ENCODE peak calls at places on chromosomes 3 and 15, in nine cellular contexts. Y is HCT116, F is A549, C is GM12878, Z is HepG2, V is Panc1, D is GM23338, U is K562, W is SK-N-SH. T is an unnamed sample.

GRCh38 chr15:25725758-25726157 is 137.4 kb downstream of the ATP10A start:
- DNase-seq in Y (no peak), F (no peak), C (no peak), Z (no peak), V (no peak), D (no peak), U (no peak), W (no peak), T (no peak)

GRCh38 chr3:172687501-172687900 is 23.4 kb downstream of the NCEH1 start:
- DNase-seq in Y (no peak), F (no peak), C (no peak), Z (no peak), V (no peak), D (no peak), U (no peak), W (no peak), T (no peak)

GRCh38 chr3:167116120-167116922 is 263.8 kb downstream of the ZBBX start:
- DNase-seq in Y (no peak), F (no peak), C (no peak), Z (no peak), V (no peak), D (no peak), U (no peak), W (no peak), T (no peak)

GRCh38 chr15:56736308-56736707 is 3.0 kb upstream of the ZNF280D start:
- DNase-seq in Y (no peak), F (peak), C (no peak), Z (peak), V (no peak), D (no peak), U (peak), W (no peak), T (no peak)

GRCh38 chr3:11924518-11924917 is 77.8 kb upstream of the TAMM41 start:
- DNase-seq in Y (no peak), F (no peak), C (no peak), Z (no peak), V (no peak), D (peak), U (no peak), W (no peak), T (no peak)

GRCh38 chr15:75350601-75351331 is 3.9 kb downstream of the NEIL1 start:
- DNase-seq in Y (no peak), F (no peak), C (no peak), Z (no peak), V (no peak), D (no peak), U (no peak), W (no peak), T (no peak)

GRCh38 chr15:37903932-37904493 is 30.4 kb upstream of the TMCO5A start:
- DNase-seq in Y (no peak), F (no peak), C (no peak), Z (no peak), V (no peak), D (no peak), U (no peak), W (peak), T (no peak)

GRCh38 chr3:122366379-122366749 is 16.7 kb downstream of the MIX23 start:
- DNase-seq in Y (no peak), F (peak), C (no peak), Z (peak), V (peak), D (no peak), U (no peak), W (no peak), T (no peak)

GRCh38 chr15:69853572-69853971 is 244.1 kb downstream of the TLE3 start:
- DNase-seq in Y (peak), F (peak), C (no peak), Z (no peak), V (peak), D (no peak), U (no peak), W (no peak), T (no peak)

GRCh38 chr15:78872155-78872971 is at the start of gene MORF4L1:
- DNase-seq in Y (peak), F (peak), C (peak), Z (peak), V (peak), D (peak), U (peak), W (peak), T (peak)

GRCh38 chr3:107969994-107970896 is 120.6 kb downstream of the CD47 start:
- DNase-seq in Y (no peak), F (peak), C (no peak), Z (peak), V (no peak), D (no peak), U (no peak), W (peak), T (no peak)

GRCh38 chr3:8640223-8640622 is 4.4 kb downstream of the SSUH2 start:
- DNase-seq in Y (no peak), F (no peak), C (no peak), Z (no peak), V (no peak), D (no peak), U (no peak), W (no peak), T (no peak)

GRCh38 chr15:70636540-70637165 is 126.7 kb downstream of the UACA start:
- DNase-seq in Y (peak), F (peak), C (no peak), Z (peak), V (no peak), D (peak), U (no peak), W (peak), T (peak)

GRCh38 chr15:52485290-52485689 is 43.4 kb downstream of the MYO5A start:
- DNase-seq in Y (no peak), F (no peak), C (no peak), Z (no peak), V (no peak), D (no peak), U (no peak), W (no peak), T (no peak)

GRCh38 chr3:115789480-115789879 is 166.2 kb downstream of the GAP43 start:
- DNase-seq in Y (no peak), F (no peak), C (no peak), Z (no peak), V (no peak), D (no peak), U (no peak), W (no peak), T (no peak)

GRCh38 chr3:138944842-138945645 is 1.9 kb downstream of the FOXL2 start:
- DNase-seq in Y (no peak), F (no peak), C (no peak), Z (no peak), V (no peak), D (peak), U (peak), W (peak), T (no peak)

GRCh38 chr3:80018375-80018774 is 250.6 kb upstream of the ROBO1 start:
- DNase-seq in Y (no peak), F (no peak), C (no peak), Z (no peak), V (no peak), D (no peak), U (no peak), W (no peak), T (no peak)

GRCh38 chr3:15007681-15008141 is 57.4 kb downstream of the MRPS25 start:
- DNase-seq in Y (no peak), F (no peak), C (no peak), Z (no peak), V (no peak), D (no peak), U (no peak), W (no peak), T (no peak)

GRCh38 chr15:89195836-89196235 is 25.5 kb downstream of the RLBP1 start:
- DNase-seq in Y (no peak), F (no peak), C (no peak), Z (no peak), V (no peak), D (no peak), U (no peak), W (no peak), T (no peak)

GRCh38 chr3:30368978-30369377 is 237.4 kb upstream of the TGFBR2 start:
- DNase-seq in Y (no peak), F (no peak), C (no peak), Z (no peak), V (no peak), D (no peak), U (no peak), W (no peak), T (no peak)

GRCh38 chr15:48667701-48668100 is 22.2 kb upstream of the FBN1 start:
- DNase-seq in Y (no peak), F (no peak), C (no peak), Z (no peak), V (no peak), D (no peak), U (no peak), W (no peak), T (no peak)

GRCh38 chr15:88624156-88624970 is 3.2 kb downstream of the AEN start:
- DNase-seq in Y (no peak), F (no peak), C (no peak), Z (peak), V (no peak), D (peak), U (no peak), W (peak), T (no peak)

GRCh38 chr3:169619793-169620192 is 43.7 kb downstream of the MECOM start:
- DNase-seq in Y (no peak), F (no peak), C (no peak), Z (no peak), V (no peak), D (peak), U (no peak), W (no peak), T (no peak)

GRCh38 chr3:102536479-102536878 is 101.7 kb downstream of the ZPLD1 start:
- DNase-seq in Y (peak), F (peak), C (no peak), Z (peak), V (peak), D (peak), U (no peak), W (peak), T (no peak)

GRCh38 chr3:51710631-51711351 is 3.9 kb downstream of the GRM2 start:
- DNase-seq in Y (no peak), F (peak), C (no peak), Z (no peak), V (no peak), D (peak), U (no peak), W (peak), T (no peak)

GRCh38 chr3:44223274-44223673 is 18.4 kb upstream of the TOPAZ1 start:
- DNase-seq in Y (no peak), F (no peak), C (no peak), Z (no peak), V (no peak), D (no peak), U (no peak), W (no peak), T (no peak)

GRCh38 chr3:14144423-14145075 is 19.7 kb downstream of the TMEM43 start:
- DNase-seq in Y (peak), F (peak), C (peak), Z (peak), V (peak), D (peak), U (peak), W (peak), T (peak)

GRCh38 chr3:24548278-24548677 is 53.6 kb upstream of the THRB start:
- DNase-seq in Y (no peak), F (no peak), C (no peak), Z (no peak), V (no peak), D (no peak), U (no peak), W (no peak), T (no peak)

GRCh38 chr15:85691350-85692240 is 103.1 kb downstream of the KLHL25 start:
- DNase-seq in Y (no peak), F (no peak), C (peak), Z (no peak), V (no peak), D (no peak), U (no peak), W (no peak), T (no peak)

DNA sequence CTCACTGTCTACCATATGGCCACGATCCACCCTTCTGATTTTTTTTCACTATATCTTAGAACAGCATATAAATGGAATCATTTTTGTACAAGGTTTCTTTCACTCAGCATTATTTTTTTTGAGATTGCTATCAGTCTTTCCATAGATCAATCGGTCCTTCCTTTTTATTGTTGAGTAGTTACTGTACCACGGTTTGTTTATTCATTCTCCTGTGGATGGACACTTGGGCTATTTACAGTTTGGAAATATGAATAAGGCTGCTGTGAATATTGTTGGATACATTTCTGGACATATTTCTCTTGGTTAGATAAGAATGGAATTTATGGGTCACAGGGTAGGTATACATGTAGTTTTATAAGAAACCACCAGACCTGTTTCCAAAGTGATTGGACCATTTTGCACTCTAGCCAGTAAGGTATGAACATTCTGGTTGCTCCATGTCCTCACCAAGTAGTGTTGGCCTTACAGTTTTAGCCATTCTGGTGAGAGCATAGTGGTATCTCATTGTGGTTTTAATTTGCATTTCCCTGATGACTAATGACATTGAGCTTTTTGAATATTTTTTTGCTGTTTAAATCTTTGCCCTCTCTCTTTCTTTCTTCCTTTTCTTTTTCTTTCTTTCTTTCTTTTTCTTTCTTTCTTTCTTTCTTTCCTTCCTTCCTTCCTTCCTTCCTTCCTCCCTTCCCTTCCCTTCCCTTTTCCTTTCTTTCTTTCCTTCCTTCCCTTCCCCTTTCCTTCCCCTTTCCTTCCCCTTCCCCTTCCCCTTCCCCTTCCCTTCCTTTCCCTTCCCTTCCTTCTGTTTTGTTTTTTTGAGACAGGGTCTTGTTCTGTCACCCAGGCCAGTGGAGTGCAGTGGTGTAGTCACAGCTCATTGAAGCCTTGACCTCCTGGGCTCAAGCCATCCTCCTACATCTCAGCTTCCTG is 49.1 kb downstream of the LRRK1 start:
- DNase-seq in Y (no peak), F (no peak), C (peak), Z (no peak), V (no peak), D (no peak), U (no peak), W (no peak), T (no peak)
- TF ChIP-seq REST in Y (no peak), F (no peak), C (no peak), Z (no peak), V (no peak), D (no peak), U (no peak), W (no peak), T (no peak)

GRCh38 chr3:127546970-127547733 is 43.4 kb downstream of the TPRA1 start:
- DNase-seq in Y (no peak), F (no peak), C (no peak), Z (no peak), V (no peak), D (peak), U (no peak), W (peak), T (no peak)
- TF ChIP-seq REST in Y (no peak), F (no peak), C (no peak), Z (no peak), V (no peak), D (no peak), U (no peak), W (no peak), T (no peak)

DNA sequence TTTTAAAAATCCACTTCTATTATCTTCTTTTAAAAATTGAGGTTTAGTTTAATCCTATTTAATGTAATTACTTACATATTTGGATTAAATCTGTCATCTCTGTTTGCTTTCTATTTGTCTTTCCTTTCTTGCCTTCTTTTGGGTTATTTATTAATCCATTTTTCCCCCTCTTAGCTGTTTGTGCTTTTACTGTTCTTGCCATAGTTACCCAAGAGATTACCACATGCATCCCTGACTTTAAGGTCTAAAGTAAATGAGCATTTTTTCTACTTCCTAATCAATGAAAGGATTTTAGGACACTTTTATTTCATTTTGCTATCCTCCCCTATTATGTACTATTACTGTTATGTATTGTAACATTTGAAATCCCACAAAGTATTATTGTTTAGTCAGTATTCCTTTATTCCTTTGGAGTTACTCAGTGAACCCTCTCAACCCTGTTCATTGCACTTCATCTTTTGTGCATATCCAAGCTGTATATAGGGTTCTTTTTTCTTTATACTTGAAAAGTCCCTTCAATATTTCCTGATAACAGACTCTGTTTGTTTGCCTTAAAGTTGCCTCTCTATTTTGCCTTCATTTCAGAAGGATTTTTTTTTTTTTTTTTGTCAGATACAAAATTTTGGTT is 62.7 kb downstream of the MEF2A start:
- DNase-seq in Y (no peak), F (peak), C (no peak), Z (peak), V (no peak), D (no peak), U (no peak), W (no peak), T (no peak)
- TF ChIP-seq REST in Y (no peak), F (no peak), C (no peak), Z (no peak), V (no peak), D (no peak), U (no peak), W (no peak), T (no peak)

GRCh38 chr3:43181202-43181910 is 75.5 kb upstream of the POMGNT2 start:
- DNase-seq in Y (no peak), F (no peak), C (peak), Z (no peak), V (no peak), D (no peak), U (no peak), W (no peak), T (peak)
- TF ChIP-seq REST in Y (no peak), F (no peak), C (no peak), Z (no peak), V (no peak), D (no peak), U (no peak), W (no peak), T (no peak)

GRCh38 chr3:114374433-114374832 is 80.6 kb downstream of the TIGIT start:
- DNase-seq in Y (no peak), F (no peak), C (no peak), Z (no peak), V (no peak), D (no peak), U (no peak), W (no peak), T (no peak)

GRCh38 chr3:114377426-114377825 is 83.6 kb downstream of the TIGIT start:
- DNase-seq in Y (no peak), F (no peak), C (no peak), Z (no peak), V (no peak), D (no peak), U (no peak), W (no peak), T (no peak)

GRCh38 chr3:114376091-114376490 is 82.3 kb downstream of the TIGIT start:
- DNase-seq in Y (no peak), F (no peak), C (no peak), Z (no peak), V (no peak), D (no peak), U (no peak), W (no peak), T (no peak)

GRCh38 chr3:114378760-114379159 is 84.9 kb downstream of the TIGIT start:
- DNase-seq in Y (no peak), F (no peak), C (no peak), Z (no peak), V (no peak), D (no peak), U (no peak), W (no peak), T (no peak)

GRCh38 chr3:114376516-114376915 is 82.7 kb downstream of the TIGIT start:
- DNase-seq in Y (no peak), F (no peak), C (no peak), Z (no peak), V (no peak), D (no peak), U (no peak), W (no peak), T (no peak)
- TF ChIP-seq REST in Y (no peak), F (no peak), C (no peak), Z (no peak), V (no peak), D (no peak), U (no peak), W (no peak), T (no peak)

GRCh38 chr3:194076486-194076885 is 59.5 kb upstream of the HES1 start:
- DNase-seq in Y (no peak), F (no peak), C (no peak), Z (no peak), V (no peak), D (no peak), U (no peak), W (no peak), T (no peak)

GRCh38 chr3:194077602-194078001 is 58.3 kb upstream of the HES1 start:
- DNase-seq in Y (no peak), F (no peak), C (no peak), Z (no peak), V (no peak), D (no peak), U (no peak), W (no peak), T (no peak)

GRCh38 chr3:194073926-194074325 is 62.0 kb upstream of the HES1 start:
- DNase-seq in Y (no peak), F (no peak), C (no peak), Z (no peak), V (no peak), D (no peak), U (no peak), W (no peak), T (no peak)

GRCh38 chr3:194075088-194075615 is 60.8 kb upstream of the HES1 start:
- DNase-seq in Y (no peak), F (peak), C (no peak), Z (no peak), V (no peak), D (no peak), U (no peak), W (no peak), T (no peak)

DNA sequence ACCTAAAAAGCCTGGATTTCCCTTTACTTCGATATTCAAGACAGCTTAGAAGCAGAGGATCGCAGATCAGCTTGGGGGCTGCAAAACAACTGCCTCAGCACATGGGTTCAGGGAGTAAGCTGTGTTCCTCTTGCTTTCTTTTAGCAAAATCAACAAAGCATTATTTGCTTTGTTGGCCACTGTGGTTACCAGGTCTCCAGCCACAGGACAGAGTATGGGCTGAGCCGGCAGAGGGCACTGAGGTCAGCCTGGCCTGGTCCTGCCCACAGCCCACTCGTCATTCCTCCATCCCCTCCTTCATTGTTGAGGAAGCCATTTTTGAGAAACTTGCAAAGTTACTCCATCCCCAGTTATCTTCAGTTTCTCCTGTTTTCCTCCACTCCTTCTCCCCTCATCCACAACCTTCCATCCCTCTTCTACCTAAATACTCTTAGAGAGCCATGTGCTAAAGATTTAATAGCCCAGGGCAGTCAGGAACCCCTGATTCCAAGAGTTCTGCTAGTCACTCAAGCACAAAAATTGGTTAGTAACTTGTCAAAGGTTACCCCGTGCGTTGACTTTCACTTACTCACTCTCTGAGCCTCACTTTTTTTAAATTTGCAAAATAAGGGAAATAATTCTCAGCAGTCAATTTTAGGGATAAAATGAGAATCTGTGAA is 60.0 kb upstream of the HES1 start:
- DNase-seq in Y (no peak), F (peak), C (no peak), Z (peak), V (no peak), D (no peak), U (no peak), W (no peak), T (no peak)
- TF ChIP-seq REST in Y (no peak), F (no peak), C (no peak), Z (no peak), V (no peak), D (no peak), U (no peak), W (no peak), T (no peak)